ENCODE peak calls at places on chromosomes 2 and 18, in eight cellular contexts. G, V, O, A, U, R, M and K are unnamed samples. For H3K36me3, the result is how much of the 10 kb centered on the place peaks cover.

GRCh38 chr2:138831691-138832090 is 51.5 kb upstream of the NXPH2 start:
- DNase-seq in A (no peak), V (no peak), R (peak), O (no peak), U (no peak), G (no peak), M (no peak), K (no peak)

GRCh38 chr18:63844254-63844653 is 43.3 kb upstream of the SERPINB2 start:
- DNase-seq in U (peak), R (peak), O (no peak), G (peak), M (no peak), A (no peak), V (peak), K (peak)

GRCh38 chr2:191530618-191531017 is 147.3 kb upstream of the NABP1 start:
- DNase-seq in G (no peak), O (peak), A (no peak), V (no peak), R (no peak), U (no peak), M (no peak), K (no peak)

GRCh38 chr2:125643585-125643984 is 1012.4 kb upstream of the GYPC start:
- DNase-seq in R (no peak), U (no peak), O (no peak), G (no peak), V (no peak), A (peak), M (no peak), K (no peak)

GRCh38 chr2:5695641-5696350 is 3.6 kb downstream of the SOX11 start:
- DNase-seq in R (no peak), O (no peak), U (peak), M (no peak), V (no peak), G (no peak), A (no peak), K (peak)

GRCh38 chr2:173963323-173963816 is 1.8 kb downstream of the SP3 start:
- DNase-seq in A (no peak), U (peak), V (peak), R (peak), G (peak), O (no peak), M (peak), K (peak)

GRCh38 chr2:23385748-23386421 is 906 bp downstream of the KLHL29 start:
- DNase-seq in R (no peak), M (no peak), V (no peak), U (peak), G (peak), A (peak), O (no peak), K (peak)

GRCh38 chr2:69827796-69828540 is 1.5 kb upstream of the GMCL1 start:
- DNase-seq in M (peak), A (no peak), V (no peak), O (no peak), R (peak), U (no peak), G (no peak), K (peak)

GRCh38 chr2:195477248-195477995 is 179.6 kb upstream of the SLC39A10 start:
- DNase-seq in U (no peak), R (peak), A (no peak), G (peak), V (no peak), M (no peak), O (no peak), K (peak)

GRCh38 chr2:219521066-219521880 is 7.0 kb downstream of the ASIC4 start:
- DNase-seq in G (peak), M (no peak), U (peak), R (no peak), O (no peak), V (peak), A (peak), K (peak)

GRCh38 chr2:147867050-147867449 is 22.2 kb downstream of the ACVR2A start:
- DNase-seq in V (no peak), A (no peak), O (no peak), U (no peak), R (no peak), G (no peak), M (no peak), K (no peak)

GRCh38 chr2:120924924-120925323 is 189.3 kb downstream of the GLI2 start:
- DNase-seq in M (no peak), O (no peak), A (no peak), U (no peak), R (no peak), V (no peak), G (no peak), K (no peak)

GRCh38 chr2:120778244-120778643 is 42.6 kb downstream of the GLI2 start:
- DNase-seq in V (no peak), R (no peak), U (no peak), O (no peak), A (no peak), G (peak), M (no peak), K (no peak)

GRCh38 chr2:160373263-160374019 is 120.2 kb downstream of the RBMS1 start:
- DNase-seq in V (peak), R (no peak), O (no peak), M (no peak), A (no peak), U (no peak), G (no peak), K (no peak)

GRCh38 chr2:84841577-84841976 is 39.3 kb downstream of the TRABD2A start:
- DNase-seq in G (no peak), A (no peak), V (no peak), O (no peak), M (no peak), U (no peak), R (no peak), K (no peak)

GRCh38 chr2:48283870-48284269 is 246.1 kb upstream of the STON1 start:
- DNase-seq in G (no peak), R (no peak), A (no peak), M (no peak), U (no peak), V (no peak), O (no peak), K (no peak)

GRCh38 chr2:127061377-127062273 is 45.3 kb downstream of the BIN1 start:
- DNase-seq in M (no peak), O (no peak), V (no peak), A (no peak), G (no peak), R (no peak), U (no peak), K (peak)
- H3K36me3 ChIP-seq in M (half or more), O (under half), V (under half), A (under half), G (under half), R (under half), U (under half), K (under half)

GRCh38 chr2:238439912-238440311 is 13.2 kb downstream of the ASB1 start:
- DNase-seq in U (no peak), M (no peak), G (no peak), A (no peak), R (no peak), O (no peak), V (no peak), K (no peak)
- H3K36me3 ChIP-seq in U (under half), M (under half), G (half or more), A (under half), R (under half), O (under half), V (under half), K (half or more)

GRCh38 chr18:23572570-23572969 is 13.7 kb downstream of the NPC1 start:
- DNase-seq in O (no peak), R (no peak), G (no peak), M (no peak), U (no peak), V (no peak), A (no peak), K (no peak)

GRCh38 chr18:23574611-23575308 is 11.5 kb downstream of the NPC1 start:
- DNase-seq in U (no peak), M (no peak), O (no peak), A (peak), R (no peak), V (no peak), G (no peak), K (peak)

GRCh38 chr18:23573948-23574431 is 12.3 kb downstream of the NPC1 start:
- DNase-seq in G (peak), M (no peak), U (peak), R (peak), A (no peak), V (no peak), O (no peak), K (no peak)

GRCh38 chr18:23572012-23572411 is 14.3 kb downstream of the NPC1 start:
- DNase-seq in R (no peak), G (no peak), M (no peak), A (no peak), U (no peak), V (no peak), O (no peak), K (no peak)

DNA sequence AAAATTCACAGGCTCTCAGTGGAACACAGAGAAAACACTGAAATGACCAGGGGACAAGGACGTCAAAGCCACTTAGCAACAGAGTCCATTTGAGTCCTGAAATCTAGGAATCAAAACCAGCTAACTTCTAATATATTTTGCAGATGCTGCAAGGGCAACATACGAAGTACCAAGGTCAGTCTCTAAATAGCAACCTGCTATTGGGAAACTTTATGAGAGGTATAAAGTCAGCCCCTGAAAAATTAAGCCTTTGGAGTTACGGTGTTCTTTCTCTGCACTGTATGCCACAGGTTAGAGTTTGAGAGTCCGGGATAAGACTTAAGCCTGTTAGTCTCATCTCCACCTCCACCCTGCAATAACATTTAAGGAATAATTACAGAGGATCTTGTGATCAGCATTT is 13.3 kb downstream of the NPC1 start:
- DNase-seq in M (no peak), U (no peak), A (no peak), V (no peak), G (no peak), R (no peak), O (no peak), K (no peak)
- H3K36me3 ChIP-seq in M (half or more), U (under half), A (under half), V (under half), G (half or more), R (under half), O (under half), K (under half)

GRCh38 chr2:100140582-100140981 is 1.8 kb downstream of the AFF3 start:
- DNase-seq in O (no peak), U (no peak), A (no peak), M (no peak), R (no peak), V (peak), G (no peak), K (no peak)
- H3K36me3 ChIP-seq in O (under half), U (under half), A (under half), M (under half), R (under half), V (under half), G (under half), K (under half)

GRCh38 chr2:9585486-9585885 is 29.9 kb upstream of the ADAM17 start:
- DNase-seq in M (no peak), V (no peak), O (no peak), R (no peak), U (no peak), A (no peak), G (no peak), K (no peak)
- H3K36me3 ChIP-seq in M (half or more), V (half or more), O (half or more), R (under half), U (under half), A (half or more), G (half or more), K (half or more)

DNA sequence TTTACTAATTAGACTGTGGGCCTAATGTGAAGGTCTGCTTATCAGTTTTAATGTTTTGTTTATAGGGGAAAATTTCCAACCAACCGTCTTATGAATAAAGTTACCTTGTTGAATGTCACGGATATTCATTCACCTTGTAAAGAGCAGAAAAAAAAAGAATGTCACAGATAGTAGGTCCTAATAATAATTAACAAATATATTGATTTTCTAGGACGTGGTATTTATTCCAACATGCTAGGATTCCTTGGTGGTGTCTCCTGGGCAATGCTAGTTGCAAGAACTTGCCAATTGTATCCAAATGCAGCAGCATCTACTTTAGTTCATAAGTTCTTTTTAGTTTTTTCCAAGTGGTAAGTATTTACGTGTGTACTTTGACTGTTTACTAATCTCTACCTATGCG is 23.4 kb downstream of the PAPOLG start:
- DNase-seq in G (no peak), R (no peak), V (no peak), O (no peak), A (no peak), U (no peak), M (no peak), K (no peak)
- H3K36me3 ChIP-seq in G (half or more), R (under half), V (half or more), O (half or more), A (under half), U (under half), M (half or more), K (half or more)